ENCODE peak calls at places on chromosomes 1 and 21, in four cellular contexts. C, F, R and U are unnamed samples.

GRCh38 chr1:28232558-28233263 is at the start of gene DNAJC8:
- DNase-seq in C (peak; percentile 97), F (peak; percentile 98), R (peak; percentile 91), U (peak; percentile 91)

GRCh38 chr1:17122449-17123194 is 3.4 kb upstream of the PADI2 start:
- DNase-seq in F (peak; percentile 61), R (peak; percentile 51), C (no peak), U (no peak)

GRCh38 chr1:64745181-64745985 is 508 bp downstream of the RAVER2 start:
- DNase-seq in F (peak; percentile 42), C (no peak), R (peak; percentile 9), U (no peak)

GRCh38 chr1:20486457-20487235 is 636 bp upstream of the CAMK2N1 start:
- DNase-seq in R (no peak), F (peak; percentile 90), C (no peak), U (peak; percentile 68)

GRCh38 chr21:41725421-41726021 is 41.3 kb downstream of the RIPK4 start:
- DNase-seq in C (no peak), R (no peak), F (no peak), U (no peak)

GRCh38 chr21:21045538-21045937 is 47.3 kb downstream of the NCAM2 start:
- DNase-seq in F (no peak), C (no peak), R (no peak), U (no peak)

GRCh38 chr1:66374561-66375111 is 159.3 kb upstream of the SGIP1 start:
- DNase-seq in R (peak; percentile 88), C (no peak), F (no peak), U (no peak)

GRCh38 chr1:53688703-53689102 is 50.3 kb downstream of the GLIS1 start:
- DNase-seq in R (no peak), F (no peak), C (no peak), U (no peak)

GRCh38 chr1:244027491-244027890 is 23.6 kb upstream of the ZBTB18 start:
- DNase-seq in R (no peak), C (no peak), F (no peak), U (no peak)

GRCh38 chr1:236576004-236576403 is 28.3 kb downstream of the HEATR1 start:
- DNase-seq in C (no peak), F (no peak), R (peak; percentile 12), U (no peak)

GRCh38 chr1:177281901-177282300 is 111.1 kb downstream of the BRINP2 start:
- DNase-seq in F (no peak), C (no peak), R (no peak), U (no peak)

GRCh38 chr1:177913762-177914540 is 55.9 kb downstream of the SEC16B start:
- DNase-seq in F (peak; percentile 59), C (no peak), R (peak; percentile 24), U (no peak)

GRCh38 chr21:39441502-39442475 is 3.8 kb downstream of the LCA5L start:
- DNase-seq in R (peak; percentile 48), F (no peak), C (no peak), U (no peak)

GRCh38 chr1:19799877-19800804 is at the start of gene TMCO4:
- DNase-seq in C (peak; percentile 74), R (peak; percentile 78), F (peak; percentile 76), U (no peak)

GRCh38 chr1:228280961-228281591 is 73.2 kb downstream of the OBSCN start:
- DNase-seq in F (no peak), C (peak; percentile 48), R (no peak), U (no peak)

GRCh38 chr1:29711582-29712274 is 475.4 kb downstream of the PTPRU start:
- DNase-seq in C (no peak), F (no peak), R (peak; percentile 73), U (no peak)

GRCh38 chr1:66768935-66769334 is 16.7 kb downstream of the DYNLT5 start:
- DNase-seq in F (no peak), C (no peak), R (no peak), U (no peak)

GRCh38 chr1:41500378-41500777 is 15.9 kb upstream of the EDN2 start:
- DNase-seq in F (peak; percentile 84), C (no peak), R (no peak), U (no peak)

GRCh38 chr1:2875677-2876531 is 74.4 kb upstream of the TTC34 start:
- DNase-seq in R (no peak), C (peak; percentile 67), F (peak; percentile 28), U (no peak)

GRCh38 chr1:22471078-22471477 is 19.4 kb downstream of the ZBTB40 start:
- DNase-seq in C (peak; percentile 71), R (peak; percentile 20), F (peak; percentile 21), U (no peak)

GRCh38 chr1:77218477-77219165 is 609 bp downstream of the PIGK start:
- DNase-seq in C (no peak), F (no peak), R (peak; percentile 16), U (no peak)

GRCh38 chr1:216528816-216529215 is 105.6 kb upstream of the USH2A start:
- DNase-seq in C (no peak), F (no peak), R (no peak), U (no peak)